ENCODE peak calls at places on chromosomes 1 and 21, in seven cellular contexts. One of them, this sample, is unnamed.

GRCh38 chr1:173205146-173206051 is 1.7 kb downstream of the TNFSF4 start:
- DNase-seq in endothelial cell: no peak
- DNase-seq in T-helper 17 cell: no peak
- DNase-seq in omental fat pad: no peak
- DNase-seq in NCI-H524 treated with DMSO at 0.1 percent for 48 hours: no peak
- DNase-seq in T1000: no peak
- DNase-seq in stimulated activated CD8-positive, alpha-beta memory T cell treated with anti-CD3 and anti-CD28 coated beads, Interleukin-12 subunit alpha, Interleukin-12 subunit beta, amount 100 ng/mL, for 1 hour: no peak
- DNase-seq in this sample: peak

GRCh38 chr1:23437355-23437664 is 12.8 kb upstream of the TCEA3 start:
- DNase-seq in endothelial cell: no peak
- DNase-seq in T-helper 17 cell: no peak
- DNase-seq in omental fat pad: no peak
- DNase-seq in NCI-H524 treated with DMSO at 0.1 percent for 48 hours: no peak
- DNase-seq in T1000: no peak
- DNase-seq in stimulated activated CD8-positive, alpha-beta memory T cell treated with anti-CD3 and anti-CD28 coated beads, Interleukin-12 subunit alpha, Interleukin-12 subunit beta, amount 100 ng/mL, for 1 hour: no peak
- DNase-seq in this sample: no peak

GRCh38 chr1:32702599-32703478 is at the start of gene SYNC:
- DNase-seq in endothelial cell: peak
- DNase-seq in T-helper 17 cell: no peak
- DNase-seq in omental fat pad: no peak
- DNase-seq in NCI-H524 treated with DMSO at 0.1 percent for 48 hours: no peak
- DNase-seq in T1000: peak
- DNase-seq in stimulated activated CD8-positive, alpha-beta memory T cell treated with anti-CD3 and anti-CD28 coated beads, Interleukin-12 subunit alpha, Interleukin-12 subunit beta, amount 100 ng/mL, for 1 hour: no peak
- DNase-seq in this sample: no peak

GRCh38 chr1:69913967-69914366 is 291.4 kb downstream of the LRRC40 start:
- DNase-seq in endothelial cell: no peak
- DNase-seq in T-helper 17 cell: no peak
- DNase-seq in omental fat pad: no peak
- DNase-seq in NCI-H524 treated with DMSO at 0.1 percent for 48 hours: no peak
- DNase-seq in T1000: no peak
- DNase-seq in stimulated activated CD8-positive, alpha-beta memory T cell treated with anti-CD3 and anti-CD28 coated beads, Interleukin-12 subunit alpha, Interleukin-12 subunit beta, amount 100 ng/mL, for 1 hour: no peak
- DNase-seq in this sample: no peak

GRCh38 chr1:58818075-58818474 is 34.2 kb upstream of the JUN start:
- DNase-seq in endothelial cell: no peak
- DNase-seq in T-helper 17 cell: no peak
- DNase-seq in omental fat pad: no peak
- DNase-seq in NCI-H524 treated with DMSO at 0.1 percent for 48 hours: no peak
- DNase-seq in T1000: peak
- DNase-seq in stimulated activated CD8-positive, alpha-beta memory T cell treated with anti-CD3 and anti-CD28 coated beads, Interleukin-12 subunit alpha, Interleukin-12 subunit beta, amount 100 ng/mL, for 1 hour: no peak
- DNase-seq in this sample: no peak

GRCh38 chr1:81836007-81836626 is 35.4 kb downstream of the ADGRL2 start:
- DNase-seq in endothelial cell: no peak
- DNase-seq in T-helper 17 cell: no peak
- DNase-seq in omental fat pad: no peak
- DNase-seq in NCI-H524 treated with DMSO at 0.1 percent for 48 hours: no peak
- DNase-seq in T1000: no peak
- DNase-seq in stimulated activated CD8-positive, alpha-beta memory T cell treated with anti-CD3 and anti-CD28 coated beads, Interleukin-12 subunit alpha, Interleukin-12 subunit beta, amount 100 ng/mL, for 1 hour: no peak
- DNase-seq in this sample: no peak

GRCh38 chr1:29117381-29117780 is 6.3 kb downstream of the TMEM200B start:
- DNase-seq in endothelial cell: no peak
- DNase-seq in T-helper 17 cell: no peak
- DNase-seq in omental fat pad: no peak
- DNase-seq in NCI-H524 treated with DMSO at 0.1 percent for 48 hours: no peak
- DNase-seq in T1000: no peak
- DNase-seq in stimulated activated CD8-positive, alpha-beta memory T cell treated with anti-CD3 and anti-CD28 coated beads, Interleukin-12 subunit alpha, Interleukin-12 subunit beta, amount 100 ng/mL, for 1 hour: no peak
- DNase-seq in this sample: no peak

GRCh38 chr1:154765970-154766369 is 104.1 kb downstream of the KCNN3 start:
- DNase-seq in endothelial cell: peak
- DNase-seq in T-helper 17 cell: no peak
- DNase-seq in omental fat pad: no peak
- DNase-seq in NCI-H524 treated with DMSO at 0.1 percent for 48 hours: peak
- DNase-seq in T1000: no peak
- DNase-seq in stimulated activated CD8-positive, alpha-beta memory T cell treated with anti-CD3 and anti-CD28 coated beads, Interleukin-12 subunit alpha, Interleukin-12 subunit beta, amount 100 ng/mL, for 1 hour: no peak
- DNase-seq in this sample: no peak

GRCh38 chr1:76254165-76255043 is 179.9 kb downstream of the ST6GALNAC3 start:
- DNase-seq in endothelial cell: no peak
- DNase-seq in T-helper 17 cell: no peak
- DNase-seq in omental fat pad: no peak
- DNase-seq in NCI-H524 treated with DMSO at 0.1 percent for 48 hours: no peak
- DNase-seq in T1000: no peak
- DNase-seq in stimulated activated CD8-positive, alpha-beta memory T cell treated with anti-CD3 and anti-CD28 coated beads, Interleukin-12 subunit alpha, Interleukin-12 subunit beta, amount 100 ng/mL, for 1 hour: no peak
- DNase-seq in this sample: no peak

GRCh38 chr21:44737706-44738354 is 26.5 kb upstream of the TSPEAR start:
- DNase-seq in endothelial cell: no peak
- DNase-seq in T-helper 17 cell: no peak
- DNase-seq in omental fat pad: no peak
- DNase-seq in NCI-H524 treated with DMSO at 0.1 percent for 48 hours: no peak
- DNase-seq in T1000: no peak
- DNase-seq in stimulated activated CD8-positive, alpha-beta memory T cell treated with anti-CD3 and anti-CD28 coated beads, Interleukin-12 subunit alpha, Interleukin-12 subunit beta, amount 100 ng/mL, for 1 hour: no peak
- DNase-seq in this sample: no peak

GRCh38 chr1:67784545-67785186 is 48.6 kb downstream of the GNG12 start:
- DNase-seq in endothelial cell: no peak
- DNase-seq in T-helper 17 cell: no peak
- DNase-seq in omental fat pad: no peak
- DNase-seq in NCI-H524 treated with DMSO at 0.1 percent for 48 hours: no peak
- DNase-seq in T1000: no peak
- DNase-seq in stimulated activated CD8-positive, alpha-beta memory T cell treated with anti-CD3 and anti-CD28 coated beads, Interleukin-12 subunit alpha, Interleukin-12 subunit beta, amount 100 ng/mL, for 1 hour: no peak
- DNase-seq in this sample: no peak

GRCh38 chr1:87765686-87766085 is 437.0 kb downstream of the LMO4 start:
- DNase-seq in endothelial cell: no peak
- DNase-seq in T-helper 17 cell: no peak
- DNase-seq in omental fat pad: no peak
- DNase-seq in NCI-H524 treated with DMSO at 0.1 percent for 48 hours: no peak
- DNase-seq in T1000: peak
- DNase-seq in stimulated activated CD8-positive, alpha-beta memory T cell treated with anti-CD3 and anti-CD28 coated beads, Interleukin-12 subunit alpha, Interleukin-12 subunit beta, amount 100 ng/mL, for 1 hour: no peak
- DNase-seq in this sample: no peak

GRCh38 chr1:21931171-21932093 is 5.7 kb downstream of the HSPG2 start:
- DNase-seq in endothelial cell: no peak
- DNase-seq in T-helper 17 cell: no peak
- DNase-seq in omental fat pad: no peak
- DNase-seq in NCI-H524 treated with DMSO at 0.1 percent for 48 hours: no peak
- DNase-seq in T1000: peak
- DNase-seq in stimulated activated CD8-positive, alpha-beta memory T cell treated with anti-CD3 and anti-CD28 coated beads, Interleukin-12 subunit alpha, Interleukin-12 subunit beta, amount 100 ng/mL, for 1 hour: no peak
- DNase-seq in this sample: no peak

GRCh38 chr1:212733109-212733508 is 33.5 kb upstream of the BATF3 start:
- DNase-seq in endothelial cell: no peak
- DNase-seq in T-helper 17 cell: no peak
- DNase-seq in omental fat pad: no peak
- DNase-seq in NCI-H524 treated with DMSO at 0.1 percent for 48 hours: no peak
- DNase-seq in T1000: no peak
- DNase-seq in stimulated activated CD8-positive, alpha-beta memory T cell treated with anti-CD3 and anti-CD28 coated beads, Interleukin-12 subunit alpha, Interleukin-12 subunit beta, amount 100 ng/mL, for 1 hour: no peak
- DNase-seq in this sample: no peak

GRCh38 chr1:33009561-33009960 is 27.1 kb downstream of the AK2 start:
- DNase-seq in endothelial cell: no peak
- DNase-seq in T-helper 17 cell: no peak
- DNase-seq in omental fat pad: no peak
- DNase-seq in NCI-H524 treated with DMSO at 0.1 percent for 48 hours: no peak
- DNase-seq in T1000: no peak
- DNase-seq in stimulated activated CD8-positive, alpha-beta memory T cell treated with anti-CD3 and anti-CD28 coated beads, Interleukin-12 subunit alpha, Interleukin-12 subunit beta, amount 100 ng/mL, for 1 hour: no peak
- DNase-seq in this sample: no peak

GRCh38 chr1:39925727-39926342 is 24.1 kb upstream of the MYCL start:
- DNase-seq in endothelial cell: no peak
- DNase-seq in T-helper 17 cell: no peak
- DNase-seq in omental fat pad: no peak
- DNase-seq in NCI-H524 treated with DMSO at 0.1 percent for 48 hours: no peak
- DNase-seq in T1000: no peak
- DNase-seq in stimulated activated CD8-positive, alpha-beta memory T cell treated with anti-CD3 and anti-CD28 coated beads, Interleukin-12 subunit alpha, Interleukin-12 subunit beta, amount 100 ng/mL, for 1 hour: no peak
- DNase-seq in this sample: no peak

GRCh38 chr1:28235746-28236655 is at the start of gene ATP5IF1:
- DNase-seq in endothelial cell: peak
- DNase-seq in T-helper 17 cell: peak
- DNase-seq in omental fat pad: peak
- DNase-seq in NCI-H524 treated with DMSO at 0.1 percent for 48 hours: peak
- DNase-seq in T1000: peak
- DNase-seq in stimulated activated CD8-positive, alpha-beta memory T cell treated with anti-CD3 and anti-CD28 coated beads, Interleukin-12 subunit alpha, Interleukin-12 subunit beta, amount 100 ng/mL, for 1 hour: peak
- DNase-seq in this sample: peak

GRCh38 chr1:94552071-94552586 is 10.6 kb upstream of the F3 start:
- DNase-seq in endothelial cell: no peak
- DNase-seq in T-helper 17 cell: no peak
- DNase-seq in omental fat pad: no peak
- DNase-seq in NCI-H524 treated with DMSO at 0.1 percent for 48 hours: no peak
- DNase-seq in T1000: no peak
- DNase-seq in stimulated activated CD8-positive, alpha-beta memory T cell treated with anti-CD3 and anti-CD28 coated beads, Interleukin-12 subunit alpha, Interleukin-12 subunit beta, amount 100 ng/mL, for 1 hour: no peak
- DNase-seq in this sample: no peak

GRCh38 chr1:36327421-36328087 is 4.1 kb upstream of the EVA1B start:
- DNase-seq in endothelial cell: no peak
- DNase-seq in T-helper 17 cell: no peak
- DNase-seq in omental fat pad: no peak
- DNase-seq in NCI-H524 treated with DMSO at 0.1 percent for 48 hours: no peak
- DNase-seq in T1000: peak
- DNase-seq in stimulated activated CD8-positive, alpha-beta memory T cell treated with anti-CD3 and anti-CD28 coated beads, Interleukin-12 subunit alpha, Interleukin-12 subunit beta, amount 100 ng/mL, for 1 hour: no peak
- DNase-seq in this sample: no peak

GRCh38 chr1:201295861-201296260 is 12.6 kb downstream of the PKP1 start:
- DNase-seq in endothelial cell: no peak
- DNase-seq in T-helper 17 cell: no peak
- DNase-seq in omental fat pad: no peak
- DNase-seq in NCI-H524 treated with DMSO at 0.1 percent for 48 hours: no peak
- DNase-seq in T1000: no peak
- DNase-seq in stimulated activated CD8-positive, alpha-beta memory T cell treated with anti-CD3 and anti-CD28 coated beads, Interleukin-12 subunit alpha, Interleukin-12 subunit beta, amount 100 ng/mL, for 1 hour: no peak
- DNase-seq in this sample: no peak

GRCh38 chr1:30783244-30783915 is 25.8 kb upstream of the LAPTM5 start:
- DNase-seq in endothelial cell: no peak
- DNase-seq in T-helper 17 cell: no peak
- DNase-seq in omental fat pad: no peak
- DNase-seq in NCI-H524 treated with DMSO at 0.1 percent for 48 hours: no peak
- DNase-seq in T1000: no peak
- DNase-seq in stimulated activated CD8-positive, alpha-beta memory T cell treated with anti-CD3 and anti-CD28 coated beads, Interleukin-12 subunit alpha, Interleukin-12 subunit beta, amount 100 ng/mL, for 1 hour: no peak
- DNase-seq in this sample: no peak

GRCh38 chr1:192445849-192446489 is 129.2 kb downstream of the RGS21 start:
- DNase-seq in endothelial cell: peak
- DNase-seq in T-helper 17 cell: peak
- DNase-seq in omental fat pad: peak
- DNase-seq in NCI-H524 treated with DMSO at 0.1 percent for 48 hours: no peak
- DNase-seq in T1000: peak
- DNase-seq in stimulated activated CD8-positive, alpha-beta memory T cell treated with anti-CD3 and anti-CD28 coated beads, Interleukin-12 subunit alpha, Interleukin-12 subunit beta, amount 100 ng/mL, for 1 hour: peak
- DNase-seq in this sample: peak

This sample was measured in effector memory CD4-positive, alpha-beta T cell.